ENCODE peak calls at places on chromosomes 4 and X, in four cellular contexts. One of them, this sample, is unnamed.

GRCh38 chr4:18815779-18816173 is 794.2 kb upstream of the LCORL start:
- DNase-seq in HL-60: no peak
- DNase-seq in GM23338: no peak
- DNase-seq in A549: no peak
- DNase-seq in this sample: no peak

GRCh38 chrX:131729295-131729694 is 185.4 kb downstream of the OR13H1 start:
- DNase-seq in HL-60: peak; percentile 87
- DNase-seq in GM23338: no peak
- DNase-seq in A549: peak; percentile 46
- DNase-seq in this sample: peak; percentile 32

GRCh38 chr4:37073226-37073840 is 171.2 kb upstream of the NWD2 start:
- DNase-seq in HL-60: no peak
- DNase-seq in A549: peak; percentile 10
- DNase-seq in GM23338: no peak
- DNase-seq in this sample: no peak

GRCh38 chr4:55397024-55397520 is 1.3 kb downstream of the TMEM165 start:
- DNase-seq in A549: no peak
- DNase-seq in GM23338: no peak
- DNase-seq in HL-60: peak; percentile 6
- DNase-seq in this sample: no peak

GRCh38 chr4:94595880-94596483 is 144.2 kb downstream of the PDLIM5 start:
- DNase-seq in A549: peak; percentile 66
- DNase-seq in GM23338: peak; percentile 65
- DNase-seq in HL-60: no peak
- DNase-seq in this sample: peak; percentile 27

GRCh38 chr4:113040793-113041192 is 8.7 kb upstream of the ANK2 start:
- DNase-seq in A549: no peak
- DNase-seq in GM23338: no peak
- DNase-seq in HL-60: no peak
- DNase-seq in this sample: no peak

GRCh38 chr4:121228851-121229250 is 64.7 kb upstream of the TNIP3 start:
- DNase-seq in HL-60: no peak
- DNase-seq in GM23338: no peak
- DNase-seq in A549: no peak
- DNase-seq in this sample: no peak

GRCh38 chrX:9681422-9681821 is 84.2 kb downstream of the GPR143 start:
- DNase-seq in A549: no peak
- DNase-seq in GM23338: no peak
- DNase-seq in HL-60: no peak
- DNase-seq in this sample: no peak

GRCh38 chr4:1242506-1243450 is 6.2 kb downstream of the CTBP1 start:
- DNase-seq in A549: no peak
- DNase-seq in HL-60: no peak
- DNase-seq in GM23338: no peak
- DNase-seq in this sample: no peak

GRCh38 chr4:25563071-25563564 is 92.5 kb upstream of the SLC34A2 start:
- DNase-seq in HL-60: no peak
- DNase-seq in A549: peak; percentile 69
- DNase-seq in GM23338: no peak
- DNase-seq in this sample: no peak

GRCh38 chrX:18146954-18147353 is 73.7 kb downstream of the BEND2 start:
- DNase-seq in HL-60: peak; percentile 2
- DNase-seq in GM23338: peak; percentile 66
- DNase-seq in A549: peak; percentile 18
- DNase-seq in this sample: no peak

GRCh38 chr4:78428996-78429395 is 122.6 kb upstream of the ANXA3 start:
- DNase-seq in GM23338: no peak
- DNase-seq in A549: no peak
- DNase-seq in HL-60: no peak
- DNase-seq in this sample: no peak

GRCh38 chr4:87093443-87094123 is 126.8 kb downstream of the KLHL8 start:
- DNase-seq in GM23338: peak; percentile 73
- DNase-seq in A549: peak; percentile 56
- DNase-seq in HL-60: peak; percentile 56
- DNase-seq in this sample: peak; percentile 27

GRCh38 chrX:40094041-40094899 is 3.5 kb downstream of the BCOR start:
- DNase-seq in GM23338: no peak
- DNase-seq in HL-60: no peak
- DNase-seq in A549: no peak
- DNase-seq in this sample: no peak

GRCh38 chrX:23742693-23743622 is at the start of gene ACOT9:
- DNase-seq in A549: peak; percentile 98
- DNase-seq in GM23338: peak; percentile 88
- DNase-seq in HL-60: peak; percentile 85
- DNase-seq in this sample: no peak

GRCh38 chrX:68584221-68584620 is 63.2 kb upstream of the STARD8 start:
- DNase-seq in GM23338: no peak
- DNase-seq in HL-60: no peak
- DNase-seq in A549: no peak
- DNase-seq in this sample: no peak

GRCh38 chr4:25861951-25862410 is 807 bp downstream of the SEL1L3 start:
- DNase-seq in A549: peak; percentile 32
- DNase-seq in HL-60: peak; percentile 39
- DNase-seq in GM23338: peak; percentile 64
- DNase-seq in this sample: no peak

GRCh38 chr4:169152104-169152503 is 118.7 kb downstream of the SH3RF1 start:
- DNase-seq in HL-60: no peak
- DNase-seq in A549: no peak
- DNase-seq in GM23338: no peak
- DNase-seq in this sample: no peak

GRCh38 chr4:20520901-20521300 is 179.4 kb upstream of the PACRGL start:
- DNase-seq in GM23338: no peak
- DNase-seq in HL-60: no peak
- DNase-seq in A549: no peak
- DNase-seq in this sample: no peak

GRCh38 chr4:141448490-141448889 is 187.9 kb upstream of the IL15 start:
- DNase-seq in HL-60: no peak
- DNase-seq in GM23338: no peak
- DNase-seq in A549: no peak
- DNase-seq in this sample: no peak

GRCh38 chr4:70838972-70839536 is 636 bp downstream of the GRSF1 start:
- DNase-seq in HL-60: peak; percentile 74
- DNase-seq in GM23338: peak; percentile 64
- DNase-seq in A549: peak; percentile 42
- DNase-seq in this sample: no peak

GRCh38 chr4:8067274-8067936 is 91.2 kb downstream of the ABLIM2 start:
- DNase-seq in GM23338: no peak
- DNase-seq in A549: no peak
- DNase-seq in HL-60: no peak
- DNase-seq in this sample: no peak

GRCh38 chr4:153260553-153261306 is 56.5 kb downstream of the TRIM2 start:
- DNase-seq in HL-60: no peak
- DNase-seq in GM23338: peak; percentile 46
- DNase-seq in A549: no peak
- DNase-seq in this sample: no peak

GRCh38 chr4:144754562-144755410 is 108.8 kb downstream of the HHIP start:
- DNase-seq in GM23338: peak; percentile 62
- DNase-seq in A549: peak; percentile 12
- DNase-seq in HL-60: no peak
- DNase-seq in this sample: no peak

GRCh38 chr4:97496298-97496873 is 646.9 kb downstream of the STPG2 start:
- DNase-seq in GM23338: no peak
- DNase-seq in A549: peak; percentile 81
- DNase-seq in HL-60: no peak
- DNase-seq in this sample: no peak

GRCh38 chrX:69070949-69071650 is 94.2 kb downstream of the PJA1 start:
- DNase-seq in HL-60: no peak
- DNase-seq in GM23338: no peak
- DNase-seq in A549: no peak
- DNase-seq in this sample: no peak

GRCh38 chrX:102138064-102138463 is 4.2 kb downstream of the TCEAL6 start:
- DNase-seq in A549: no peak
- DNase-seq in GM23338: peak; percentile 37
- DNase-seq in HL-60: no peak
- DNase-seq in this sample: no peak
- TF ChIP-seq REST in A549: peak; percentile 71
- TF ChIP-seq REST in GM23338: peak; percentile 67
- TF ChIP-seq REST in HL-60: peak; percentile 75
- TF ChIP-seq REST in this sample: peak; percentile 61

GRCh38 chr4:147683717-147684700 is at the start of gene PRMT9:
- DNase-seq in A549: peak; percentile 86
- DNase-seq in HL-60: peak; percentile 90
- DNase-seq in GM23338: peak; percentile 86
- DNase-seq in this sample: peak; percentile 59
- TF ChIP-seq REST in A549: no peak
- TF ChIP-seq REST in HL-60: peak; percentile 6
- TF ChIP-seq REST in GM23338: no peak
- TF ChIP-seq REST in this sample: peak; percentile 45

GRCh38 chrX:78801522-78801921 is 54.0 kb downstream of the LPAR4 start:
- DNase-seq in A549: no peak
- DNase-seq in HL-60: no peak
- DNase-seq in GM23338: no peak
- DNase-seq in this sample: no peak

GRCh38 chrX:78800694-78801093 is 53.2 kb downstream of the LPAR4 start:
- DNase-seq in GM23338: no peak
- DNase-seq in HL-60: no peak
- DNase-seq in A549: no peak
- DNase-seq in this sample: no peak

GRCh38 chrX:78796916-78797315 is 49.4 kb downstream of the LPAR4 start:
- DNase-seq in GM23338: no peak
- DNase-seq in HL-60: peak; percentile 88
- DNase-seq in A549: no peak
- DNase-seq in this sample: no peak

GRCh38 chrX:78800114-78800513 is 52.6 kb downstream of the LPAR4 start:
- DNase-seq in HL-60: no peak
- DNase-seq in A549: no peak
- DNase-seq in GM23338: no peak
- DNase-seq in this sample: no peak
- TF ChIP-seq REST in HL-60: no peak
- TF ChIP-seq REST in A549: no peak
- TF ChIP-seq REST in GM23338: no peak
- TF ChIP-seq REST in this sample: no peak

GRCh38 chr4:6177587-6178197 is 22.7 kb downstream of the JAKMIP1 start:
- DNase-seq in HL-60: no peak
- DNase-seq in A549: peak; percentile 29
- DNase-seq in GM23338: peak; percentile 66
- DNase-seq in this sample: no peak
- TF ChIP-seq REST in HL-60: no peak
- TF ChIP-seq REST in A549: no peak
- TF ChIP-seq REST in GM23338: no peak
- TF ChIP-seq REST in this sample: no peak

GRCh38 chrX:119826399-119826959 is 26.3 kb downstream of the UPF3B start:
- DNase-seq in A549: no peak
- DNase-seq in GM23338: peak; percentile 5
- DNase-seq in HL-60: no peak
- DNase-seq in this sample: peak; percentile 5
- TF ChIP-seq REST in A549: no peak
- TF ChIP-seq REST in GM23338: no peak
- TF ChIP-seq REST in HL-60: no peak
- TF ChIP-seq REST in this sample: no peak

DNA sequence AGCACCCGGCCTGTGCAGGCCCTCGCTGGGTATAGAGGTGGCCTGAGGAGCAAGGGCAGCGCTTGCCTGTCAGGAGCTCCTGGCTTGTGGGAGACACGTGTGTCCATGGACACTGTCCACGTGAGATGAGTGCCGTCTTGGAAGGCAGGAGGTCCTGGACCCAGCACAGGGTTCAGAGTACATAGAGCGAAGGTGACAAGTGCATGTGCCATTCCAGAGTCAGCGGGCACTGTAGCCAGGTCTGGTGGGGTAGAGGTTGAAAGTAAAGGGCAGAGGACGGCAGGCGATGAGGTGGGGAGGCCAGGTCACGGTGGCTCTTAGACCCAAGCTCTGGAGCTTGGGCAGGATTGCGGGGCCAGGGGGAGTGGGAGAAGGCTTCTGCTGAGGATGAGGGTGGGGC is 28.4 kb upstream of the TADA2B start:
- DNase-seq in HL-60: no peak
- DNase-seq in A549: no peak
- DNase-seq in GM23338: no peak
- DNase-seq in this sample: no peak
- TF ChIP-seq REST in HL-60: no peak
- TF ChIP-seq REST in A549: no peak
- TF ChIP-seq REST in GM23338: no peak
- TF ChIP-seq REST in this sample: no peak

GRCh38 chrX:54439967-54440871 is at the start of gene TSR2:
- DNase-seq in A549: peak; percentile 87
- DNase-seq in GM23338: peak; percentile 87
- DNase-seq in HL-60: peak; percentile 82
- DNase-seq in this sample: peak; percentile 69
- TF ChIP-seq REST in A549: no peak
- TF ChIP-seq REST in GM23338: no peak
- TF ChIP-seq REST in HL-60: peak; percentile 19
- TF ChIP-seq REST in this sample: no peak

GRCh38 chr4:176588436-176588835 is 204.3 kb downstream of the VEGFC start:
- DNase-seq in HL-60: no peak
- DNase-seq in GM23338: no peak
- DNase-seq in A549: no peak
- DNase-seq in this sample: no peak

GRCh38 chr4:176592976-176593375 is 199.7 kb downstream of the VEGFC start:
- DNase-seq in HL-60: no peak
- DNase-seq in A549: no peak
- DNase-seq in GM23338: no peak
- DNase-seq in this sample: no peak

GRCh38 chr4:176583278-176583677 is 209.4 kb downstream of the VEGFC start:
- DNase-seq in A549: no peak
- DNase-seq in GM23338: no peak
- DNase-seq in HL-60: no peak
- DNase-seq in this sample: no peak

GRCh38 chr4:176584031-176584430 is 208.7 kb downstream of the VEGFC start:
- DNase-seq in GM23338: no peak
- DNase-seq in HL-60: no peak
- DNase-seq in A549: no peak
- DNase-seq in this sample: no peak

GRCh38 chr4:176587920-176588319 is 204.8 kb downstream of the VEGFC start:
- DNase-seq in HL-60: peak; percentile 59
- DNase-seq in GM23338: no peak
- DNase-seq in A549: no peak
- DNase-seq in this sample: no peak
- TF ChIP-seq REST in HL-60: no peak
- TF ChIP-seq REST in GM23338: no peak
- TF ChIP-seq REST in A549: no peak
- TF ChIP-seq REST in this sample: no peak

GRCh38 chrX:29641461-29641860 is 573.9 kb upstream of the MAGEB2 start:
- DNase-seq in GM23338: no peak
- DNase-seq in HL-60: no peak
- DNase-seq in A549: no peak
- DNase-seq in this sample: no peak
- TF ChIP-seq REST in GM23338: no peak
- TF ChIP-seq REST in HL-60: no peak
- TF ChIP-seq REST in A549: no peak
- TF ChIP-seq REST in this sample: no peak